ENCODE peak calls at places on chromosomes 4 and X, in seven cellular contexts. C is astrocyte of the hippocampus, R is stomach, O is left ventricle myocardium inferior, U is amygdala, S is omental fat pad, J is amniotic stem cell. A is an unnamed sample.

GRCh38 chr4:25767877-25768475 is 94.8 kb downstream of the SEL1L3 start:
- DNase-seq in C (peak; percentile 85), R (peak; percentile 42), O (peak; percentile 36), U (peak; percentile 3), S (no peak), J (peak; percentile 33), A (peak; percentile 20)

GRCh38 chr4:38902695-38903094 is 35.1 kb downstream of the FAM114A1 start:
- DNase-seq in C (peak; percentile 20), R (no peak), O (no peak), U (no peak), S (no peak), J (no peak), A (no peak)

GRCh38 chr4:14848210-14848609 is 154.1 kb upstream of the CPEB2 start:
- DNase-seq in C (no peak), R (no peak), O (no peak), U (no peak), S (no peak), J (no peak), A (no peak)

GRCh38 chrX:47936224-47936939 is 67.4 kb downstream of the ZNF182 start:
- DNase-seq in C (peak; percentile 16), R (no peak), O (no peak), U (no peak), S (no peak), J (no peak), A (peak; percentile 40)

GRCh38 chr4:123632646-123633045 is 236.1 kb downstream of the SPRY1 start:
- DNase-seq in C (peak; percentile 6), R (no peak), O (no peak), U (no peak), S (no peak), J (no peak), A (no peak)

GRCh38 chr4:182238355-182238931 is 4.8 kb upstream of the TENM3 start:
- DNase-seq in C (peak; percentile 55), R (no peak), O (no peak), U (no peak), S (no peak), J (no peak), A (no peak)

GRCh38 chr4:151866266-151866918 is 105.6 kb upstream of the GATB start:
- DNase-seq in C (peak; percentile 43), R (no peak), O (no peak), U (no peak), S (no peak), J (no peak), A (no peak)

GRCh38 chrX:112786076-112786475 is 54.6 kb downstream of the AMOT start:
- DNase-seq in C (no peak), R (no peak), O (no peak), U (no peak), S (no peak), J (no peak), A (no peak)

GRCh38 chrX:132426695-132427281 is 62.0 kb downstream of the MBNL3 start:
- DNase-seq in C (peak; percentile 12), R (no peak), O (no peak), U (no peak), S (no peak), J (no peak), A (no peak)

GRCh38 chrX:71534773-71535544 is 2.1 kb downstream of the OGT start:
- DNase-seq in C (peak; percentile 2), R (no peak), O (no peak), U (no peak), S (no peak), J (no peak), A (no peak)

GRCh38 chr4:54152846-54153600 is 53.1 kb downstream of the GSX2 start:
- DNase-seq in C (peak; percentile 84), R (no peak), O (no peak), U (no peak), S (no peak), J (no peak), A (no peak)

GRCh38 chrX:96372313-96373046 is 312.2 kb upstream of the DIAPH2 start:
- DNase-seq in C (peak; percentile 39), R (no peak), O (no peak), U (no peak), S (no peak), J (peak; percentile 3), A (peak; percentile 48)

GRCh38 chrX:9560219-9560618 is 95.4 kb downstream of the TBL1X start:
- DNase-seq in C (no peak), R (no peak), O (no peak), U (no peak), S (no peak), J (no peak), A (no peak)

GRCh38 chr4:8439168-8439567 is 1.4 kb downstream of the ACOX3 start:
- DNase-seq in C (no peak), R (no peak), O (no peak), U (no peak), S (no peak), J (no peak), A (no peak)

GRCh38 chr4:158796370-158797140 is 27.7 kb downstream of the FNIP2 start:
- DNase-seq in C (peak; percentile 51), R (no peak), O (no peak), U (no peak), S (no peak), J (no peak), A (no peak)

GRCh38 chr4:102328045-102328444 is 17.2 kb downstream of the SLC39A8 start:
- DNase-seq in C (peak; percentile 57), R (no peak), O (no peak), U (no peak), S (no peak), J (no peak), A (no peak)

GRCh38 chrX:42195506-42195905 is 272.2 kb upstream of the CASK start:
- DNase-seq in C (no peak), R (no peak), O (no peak), U (no peak), S (no peak), J (no peak), A (no peak)

GRCh38 chr4:72991889-72992288 is 77.6 kb downstream of the COX18 start:
- DNase-seq in C (peak; percentile 20), R (no peak), O (no peak), U (no peak), S (no peak), J (no peak), A (no peak)

GRCh38 chr4:71195932-71196331 is 142.9 kb upstream of the SLC4A4 start:
- DNase-seq in C (peak; percentile 72), R (no peak), O (no peak), U (no peak), S (no peak), J (no peak), A (no peak)

GRCh38 chr4:6470502-6471302 is 1.7 kb downstream of the PPP2R2C start:
- DNase-seq in C (peak; percentile 56), R (peak; percentile 48), O (peak; percentile 70), U (peak; percentile 37), S (peak; percentile 20), J (no peak), A (no peak)

GRCh38 chr4:54586343-54586953 is 71.3 kb upstream of the KIT start:
- DNase-seq in C (peak; percentile 46), R (no peak), O (no peak), U (no peak), S (no peak), J (no peak), A (no peak)

GRCh38 chr4:187961961-187962360 is 33.6 kb upstream of the ZFP42 start:
- DNase-seq in C (no peak), R (no peak), O (no peak), U (no peak), S (no peak), J (no peak), A (no peak)